ENCODE peak calls at places on chromosomes 12 and 14, in ten cellular contexts. One of them, this sample, is unnamed.

GRCh38 chr12:112148031-112148513 is 22.7 kb downstream of the TRAFD1 start:
- DNase-seq in heart right ventricle: no peak
- DNase-seq in DMS153: no peak
- DNase-seq in progenitor cell of endocrine pancreas: no peak
- DNase-seq in KG1: no peak
- DNase-seq in T-helper 1 cell: no peak
- DNase-seq in stimulated activated CD8-positive, alpha-beta memory T cell treated with anti-CD3 and anti-CD28 coated beads, Interleukin-2, amount 100 ng/mL, for 48 hours: no peak
- DNase-seq in stimulated activated CD4-positive, alpha-beta T cell treated with anti-CD3 and anti-CD28 coated beads, Interleukin-1b, Interleukin-23, amount 100 ng/mL, for 1 hour: no peak
- DNase-seq in T follicular helper cell: no peak
- DNase-seq in activated T-cell treated with anti-CD3 and anti-CD28 coated beads, Interleukin-2, amount 50 U/mL, for 1 hour: no peak
- DNase-seq in this sample: no peak

GRCh38 chr12:1670244-1670814 is 20.5 kb upstream of the ADIPOR2 start:
- DNase-seq in progenitor cell of endocrine pancreas: no peak
- DNase-seq in KG1: no peak
- DNase-seq in T follicular helper cell: no peak
- DNase-seq in DMS153: no peak
- DNase-seq in stimulated activated CD8-positive, alpha-beta memory T cell treated with anti-CD3 and anti-CD28 coated beads, Interleukin-2, amount 100 ng/mL, for 48 hours: no peak
- DNase-seq in activated T-cell treated with anti-CD3 and anti-CD28 coated beads, Interleukin-2, amount 50 U/mL, for 1 hour: no peak
- DNase-seq in T-helper 1 cell: no peak
- DNase-seq in stimulated activated CD4-positive, alpha-beta T cell treated with anti-CD3 and anti-CD28 coated beads, Interleukin-1b, Interleukin-23, amount 100 ng/mL, for 1 hour: no peak
- DNase-seq in heart right ventricle: no peak
- DNase-seq in this sample: no peak

GRCh38 chr14:86430807-86431206 is 900.9 kb downstream of the FLRT2 start:
- DNase-seq in stimulated activated CD4-positive, alpha-beta T cell treated with anti-CD3 and anti-CD28 coated beads, Interleukin-1b, Interleukin-23, amount 100 ng/mL, for 1 hour: no peak
- DNase-seq in activated T-cell treated with anti-CD3 and anti-CD28 coated beads, Interleukin-2, amount 50 U/mL, for 1 hour: no peak
- DNase-seq in heart right ventricle: no peak
- DNase-seq in progenitor cell of endocrine pancreas: no peak
- DNase-seq in KG1: no peak
- DNase-seq in DMS153: no peak
- DNase-seq in T-helper 1 cell: no peak
- DNase-seq in T follicular helper cell: no peak
- DNase-seq in stimulated activated CD8-positive, alpha-beta memory T cell treated with anti-CD3 and anti-CD28 coated beads, Interleukin-2, amount 100 ng/mL, for 48 hours: no peak
- DNase-seq in this sample: no peak

GRCh38 chr14:93115920-93116675 is at the start of gene ITPK1:
- DNase-seq in stimulated activated CD4-positive, alpha-beta T cell treated with anti-CD3 and anti-CD28 coated beads, Interleukin-1b, Interleukin-23, amount 100 ng/mL, for 1 hour: no peak
- DNase-seq in activated T-cell treated with anti-CD3 and anti-CD28 coated beads, Interleukin-2, amount 50 U/mL, for 1 hour: peak
- DNase-seq in T-helper 1 cell: peak
- DNase-seq in T follicular helper cell: peak
- DNase-seq in heart right ventricle: peak
- DNase-seq in progenitor cell of endocrine pancreas: peak
- DNase-seq in DMS153: peak
- DNase-seq in stimulated activated CD8-positive, alpha-beta memory T cell treated with anti-CD3 and anti-CD28 coated beads, Interleukin-2, amount 100 ng/mL, for 48 hours: peak
- DNase-seq in KG1: peak
- DNase-seq in this sample: no peak

GRCh38 chr12:121718653-121719239 is 6.2 kb downstream of the TMEM120B start:
- DNase-seq in T follicular helper cell: no peak
- DNase-seq in stimulated activated CD8-positive, alpha-beta memory T cell treated with anti-CD3 and anti-CD28 coated beads, Interleukin-2, amount 100 ng/mL, for 48 hours: no peak
- DNase-seq in activated T-cell treated with anti-CD3 and anti-CD28 coated beads, Interleukin-2, amount 50 U/mL, for 1 hour: no peak
- DNase-seq in KG1: no peak
- DNase-seq in heart right ventricle: no peak
- DNase-seq in DMS153: peak
- DNase-seq in progenitor cell of endocrine pancreas: no peak
- DNase-seq in stimulated activated CD4-positive, alpha-beta T cell treated with anti-CD3 and anti-CD28 coated beads, Interleukin-1b, Interleukin-23, amount 100 ng/mL, for 1 hour: no peak
- DNase-seq in T-helper 1 cell: no peak
- DNase-seq in this sample: no peak

GRCh38 chr12:108196319-108196718 is 67.2 kb downstream of the WSCD2 start:
- DNase-seq in activated T-cell treated with anti-CD3 and anti-CD28 coated beads, Interleukin-2, amount 50 U/mL, for 1 hour: no peak
- DNase-seq in T follicular helper cell: no peak
- DNase-seq in progenitor cell of endocrine pancreas: no peak
- DNase-seq in heart right ventricle: no peak
- DNase-seq in KG1: no peak
- DNase-seq in stimulated activated CD8-positive, alpha-beta memory T cell treated with anti-CD3 and anti-CD28 coated beads, Interleukin-2, amount 100 ng/mL, for 48 hours: no peak
- DNase-seq in T-helper 1 cell: no peak
- DNase-seq in stimulated activated CD4-positive, alpha-beta T cell treated with anti-CD3 and anti-CD28 coated beads, Interleukin-1b, Interleukin-23, amount 100 ng/mL, for 1 hour: no peak
- DNase-seq in DMS153: no peak
- DNase-seq in this sample: no peak

GRCh38 chr14:80390911-80391310 is 179.6 kb upstream of the DIO2 start:
- DNase-seq in T follicular helper cell: no peak
- DNase-seq in stimulated activated CD8-positive, alpha-beta memory T cell treated with anti-CD3 and anti-CD28 coated beads, Interleukin-2, amount 100 ng/mL, for 48 hours: no peak
- DNase-seq in DMS153: no peak
- DNase-seq in stimulated activated CD4-positive, alpha-beta T cell treated with anti-CD3 and anti-CD28 coated beads, Interleukin-1b, Interleukin-23, amount 100 ng/mL, for 1 hour: no peak
- DNase-seq in activated T-cell treated with anti-CD3 and anti-CD28 coated beads, Interleukin-2, amount 50 U/mL, for 1 hour: no peak
- DNase-seq in KG1: no peak
- DNase-seq in heart right ventricle: no peak
- DNase-seq in T-helper 1 cell: no peak
- DNase-seq in progenitor cell of endocrine pancreas: no peak
- DNase-seq in this sample: no peak

GRCh38 chr14:103547455-103547940 is 15.0 kb downstream of the BAG5 start:
- DNase-seq in DMS153: no peak
- DNase-seq in progenitor cell of endocrine pancreas: no peak
- DNase-seq in T-helper 1 cell: no peak
- DNase-seq in activated T-cell treated with anti-CD3 and anti-CD28 coated beads, Interleukin-2, amount 50 U/mL, for 1 hour: no peak
- DNase-seq in stimulated activated CD8-positive, alpha-beta memory T cell treated with anti-CD3 and anti-CD28 coated beads, Interleukin-2, amount 100 ng/mL, for 48 hours: no peak
- DNase-seq in heart right ventricle: no peak
- DNase-seq in T follicular helper cell: no peak
- DNase-seq in KG1: no peak
- DNase-seq in stimulated activated CD4-positive, alpha-beta T cell treated with anti-CD3 and anti-CD28 coated beads, Interleukin-1b, Interleukin-23, amount 100 ng/mL, for 1 hour: no peak
- DNase-seq in this sample: no peak

GRCh38 chr12:1841606-1842182 is 21.3 kb downstream of the LRTM2 start:
- DNase-seq in activated T-cell treated with anti-CD3 and anti-CD28 coated beads, Interleukin-2, amount 50 U/mL, for 1 hour: no peak
- DNase-seq in DMS153: no peak
- DNase-seq in T follicular helper cell: no peak
- DNase-seq in progenitor cell of endocrine pancreas: no peak
- DNase-seq in KG1: no peak
- DNase-seq in heart right ventricle: no peak
- DNase-seq in T-helper 1 cell: no peak
- DNase-seq in stimulated activated CD8-positive, alpha-beta memory T cell treated with anti-CD3 and anti-CD28 coated beads, Interleukin-2, amount 100 ng/mL, for 48 hours: no peak
- DNase-seq in stimulated activated CD4-positive, alpha-beta T cell treated with anti-CD3 and anti-CD28 coated beads, Interleukin-1b, Interleukin-23, amount 100 ng/mL, for 1 hour: no peak
- DNase-seq in this sample: no peak

GRCh38 chr14:99971929-99972747 is 93.1 kb upstream of the EVL start:
- DNase-seq in activated T-cell treated with anti-CD3 and anti-CD28 coated beads, Interleukin-2, amount 50 U/mL, for 1 hour: peak
- DNase-seq in stimulated activated CD8-positive, alpha-beta memory T cell treated with anti-CD3 and anti-CD28 coated beads, Interleukin-2, amount 100 ng/mL, for 48 hours: peak
- DNase-seq in DMS153: no peak
- DNase-seq in stimulated activated CD4-positive, alpha-beta T cell treated with anti-CD3 and anti-CD28 coated beads, Interleukin-1b, Interleukin-23, amount 100 ng/mL, for 1 hour: no peak
- DNase-seq in KG1: peak
- DNase-seq in progenitor cell of endocrine pancreas: peak
- DNase-seq in T follicular helper cell: no peak
- DNase-seq in heart right ventricle: peak
- DNase-seq in T-helper 1 cell: no peak
- DNase-seq in this sample: no peak

GRCh38 chr14:51682411-51682810 is 30.7 kb downstream of the FRMD6 start:
- DNase-seq in progenitor cell of endocrine pancreas: no peak
- DNase-seq in stimulated activated CD8-positive, alpha-beta memory T cell treated with anti-CD3 and anti-CD28 coated beads, Interleukin-2, amount 100 ng/mL, for 48 hours: no peak
- DNase-seq in T-helper 1 cell: no peak
- DNase-seq in KG1: no peak
- DNase-seq in stimulated activated CD4-positive, alpha-beta T cell treated with anti-CD3 and anti-CD28 coated beads, Interleukin-1b, Interleukin-23, amount 100 ng/mL, for 1 hour: no peak
- DNase-seq in heart right ventricle: no peak
- DNase-seq in DMS153: no peak
- DNase-seq in activated T-cell treated with anti-CD3 and anti-CD28 coated beads, Interleukin-2, amount 50 U/mL, for 1 hour: no peak
- DNase-seq in T follicular helper cell: no peak
- DNase-seq in this sample: no peak

GRCh38 chr12:119758695-119759094 is 90.8 kb downstream of the PRKAB1 start:
- DNase-seq in stimulated activated CD8-positive, alpha-beta memory T cell treated with anti-CD3 and anti-CD28 coated beads, Interleukin-2, amount 100 ng/mL, for 48 hours: no peak
- DNase-seq in DMS153: no peak
- DNase-seq in T-helper 1 cell: no peak
- DNase-seq in activated T-cell treated with anti-CD3 and anti-CD28 coated beads, Interleukin-2, amount 50 U/mL, for 1 hour: no peak
- DNase-seq in KG1: no peak
- DNase-seq in heart right ventricle: no peak
- DNase-seq in T follicular helper cell: no peak
- DNase-seq in progenitor cell of endocrine pancreas: no peak
- DNase-seq in stimulated activated CD4-positive, alpha-beta T cell treated with anti-CD3 and anti-CD28 coated beads, Interleukin-1b, Interleukin-23, amount 100 ng/mL, for 1 hour: no peak
- DNase-seq in this sample: no peak

This sample was measured in NCI-H1048.